ENCODE peak calls at places on chromosomes 3 and 15, in six cellular contexts. R is cardiac fibroblast; Q is ELR; S is T-helper 2 cell; V is AML-193; T is stimulated activated naive B cell treated with anti-CD40 and anti-IgM and Interleukin-4, amounts not matched to agents 10 μg/mL and 1 μg/mL and 100 μg/mL, for 72 hours. N is an unnamed sample.

GRCh38 chr15:76988874-76989780 is 5.8 kb upstream of the PSTPIP1 start:
- DNase-seq in R (no peak), Q (no peak), S (no peak), V (no peak), T (no peak), N (no peak)

GRCh38 chr15:36643551-36643950 is 64.1 kb downstream of the CDIN1 start:
- DNase-seq in R (no peak), Q (peak; percentile 55), S (no peak), V (no peak), T (no peak), N (no peak)

GRCh38 chr3:167787440-167787839 is 51.9 kb downstream of the SERPINI1 start:
- DNase-seq in R (no peak), Q (no peak), S (no peak), V (no peak), T (no peak), N (no peak)

GRCh38 chr15:66997212-66997611 is 68.2 kb upstream of the SMAD3 start:
- DNase-seq in R (peak; percentile 51), Q (peak; percentile 77), S (no peak), V (no peak), T (no peak), N (peak; percentile 28)

GRCh38 chr15:74873756-74874424 is 725 bp upstream of the SCAMP2 start:
- DNase-seq in R (peak; percentile 19), Q (peak; percentile 29), S (no peak), V (peak; percentile 47), T (no peak), N (no peak)

GRCh38 chr15:83422090-83422489 is 25.1 kb upstream of the SH3GL3 start:
- DNase-seq in R (no peak), Q (no peak), S (no peak), V (no peak), T (no peak), N (no peak)

GRCh38 chr3:126107203-126107939 is 23.4 kb upstream of the SLC41A3 start:
- DNase-seq in R (no peak), Q (no peak), S (no peak), V (no peak), T (no peak), N (no peak)

GRCh38 chr3:67614195-67614594 is 40.2 kb downstream of the SUCLG2 start:
- DNase-seq in R (no peak), Q (no peak), S (no peak), V (no peak), T (no peak), N (no peak)

GRCh38 chr3:68220832-68221231 is 566.4 kb upstream of the SUCLG2 start:
- DNase-seq in R (no peak), Q (no peak), S (no peak), V (no peak), T (no peak), N (no peak)

GRCh38 chr3:59289836-59290235 is 240.0 kb upstream of the CFAP20DC start:
- DNase-seq in R (no peak), Q (no peak), S (no peak), V (no peak), T (no peak), N (no peak)

GRCh38 chr3:47113669-47114365 is 50.1 kb downstream of the SETD2 start:
- DNase-seq in R (no peak), Q (peak; percentile 96), S (no peak), V (no peak), T (peak; percentile 10), N (no peak)

GRCh38 chr15:99928429-99928981 is 195.3 kb upstream of the LYSMD4 start:
- DNase-seq in R (peak; percentile 86), Q (peak; percentile 75), S (peak; percentile 80), V (peak; percentile 25), T (peak; percentile 80), N (peak; percentile 73)

N was measured in fibroblast of villous mesenchyme.